ENCODE peak calls at places on chromosome 13, in five cellular contexts. M, L, F, Q and C are unnamed samples.

GRCh38 chr13:44694842-44695241 is 118.7 kb upstream of the TSC22D1 start:
- DNase-seq in M (no peak), L (no peak), F (no peak), Q (no peak), C (no peak)

GRCh38 chr13:65964672-65965071 is 1265.5 kb downstream of the PCDH9 start:
- DNase-seq in M (no peak), L (no peak), F (no peak), Q (no peak), C (no peak)

GRCh38 chr13:27203186-27203585 is 31.6 kb upstream of the USP12 start:
- DNase-seq in M (no peak), L (no peak), F (no peak), Q (no peak), C (no peak)

GRCh38 chr13:57582032-57582431 is 49.5 kb upstream of the PCDH17 start:
- DNase-seq in M (no peak), L (no peak), F (no peak), Q (no peak), C (no peak)

GRCh38 chr13:91046715-91047327 is 300.7 kb upstream of the MIR17HG start:
- DNase-seq in M (no peak), L (no peak), F (no peak), Q (no peak), C (no peak)

GRCh38 chr13:85930108-85930507 is 130.9 kb upstream of the SLITRK6 start:
- DNase-seq in M (no peak), L (no peak), F (no peak), Q (no peak), C (no peak)

GRCh38 chr13:48505597-48506091 is 27.2 kb downstream of the RCBTB2 start:
- DNase-seq in M (no peak), L (no peak), F (peak), Q (no peak), C (no peak)

GRCh38 chr13:19927117-19927734 is 31.3 kb upstream of the ZMYM2 start:
- DNase-seq in M (peak), L (no peak), F (no peak), Q (no peak), C (peak)

GRCh38 chr13:43516401-43516826 is 270.4 kb downstream of the ENOX1 start:
- DNase-seq in M (peak), L (no peak), F (no peak), Q (no peak), C (no peak)

GRCh38 chr13:65725001-65725400 is 1505.1 kb downstream of the PCDH9 start:
- DNase-seq in M (peak), L (no peak), F (no peak), Q (no peak), C (no peak)

GRCh38 chr13:93819331-93819730 is 592.7 kb downstream of the GPC6 start:
- DNase-seq in M (no peak), L (no peak), F (no peak), Q (no peak), C (no peak)

GRCh38 chr13:112840472-112841302 is 128.3 kb upstream of the MCF2L start:
- DNase-seq in M (no peak), L (no peak), F (no peak), Q (no peak), C (no peak)

GRCh38 chr13:112996671-112997091 is 27.7 kb downstream of the MCF2L start:
- DNase-seq in M (no peak), L (no peak), F (no peak), Q (no peak), C (no peak)

DNA sequence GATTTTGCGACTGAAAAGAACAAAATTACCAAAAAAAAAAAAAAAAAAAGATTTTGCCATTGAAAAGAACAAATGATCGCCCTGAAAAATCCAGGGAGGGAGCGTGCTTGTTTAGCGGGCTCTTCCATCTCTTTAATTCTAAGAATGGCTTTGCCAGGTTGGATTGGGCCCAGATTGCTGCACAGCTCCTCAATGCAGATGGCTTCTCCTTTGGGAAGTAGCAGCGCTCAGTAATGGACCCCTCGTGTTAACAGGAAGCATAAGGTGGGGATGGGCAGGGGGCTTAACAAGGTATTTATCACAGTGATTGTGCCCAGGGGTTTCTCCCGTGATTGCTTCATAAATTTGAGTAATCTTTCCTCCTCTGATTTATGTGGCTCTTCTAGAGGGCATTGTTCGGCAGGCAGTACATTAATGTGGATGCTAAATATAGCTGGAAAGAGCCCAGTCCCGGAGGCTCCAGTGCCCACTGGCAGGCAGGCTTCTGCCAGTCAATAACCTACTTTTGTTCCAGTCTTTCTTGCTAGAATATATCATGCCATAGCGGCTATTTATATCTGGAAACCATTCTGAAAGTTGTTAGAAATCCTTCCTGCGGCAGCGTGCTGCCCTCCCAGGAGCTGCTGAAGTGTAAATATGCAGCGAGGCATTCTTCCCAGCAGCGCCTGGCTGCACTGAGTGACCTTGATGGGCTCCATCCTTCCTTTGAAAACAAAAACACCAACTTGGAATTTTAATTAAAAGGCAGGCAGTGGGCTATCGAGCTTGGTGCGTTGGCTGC is 64.9 kb downstream of the FGF9 start:
- DNase-seq in M (no peak), L (no peak), F (no peak), Q (peak), C (no peak)
- H3K4me3 ChIP-seq in M (no peak), L (no peak), F (peak), Q (no peak), C (no peak)

DNA sequence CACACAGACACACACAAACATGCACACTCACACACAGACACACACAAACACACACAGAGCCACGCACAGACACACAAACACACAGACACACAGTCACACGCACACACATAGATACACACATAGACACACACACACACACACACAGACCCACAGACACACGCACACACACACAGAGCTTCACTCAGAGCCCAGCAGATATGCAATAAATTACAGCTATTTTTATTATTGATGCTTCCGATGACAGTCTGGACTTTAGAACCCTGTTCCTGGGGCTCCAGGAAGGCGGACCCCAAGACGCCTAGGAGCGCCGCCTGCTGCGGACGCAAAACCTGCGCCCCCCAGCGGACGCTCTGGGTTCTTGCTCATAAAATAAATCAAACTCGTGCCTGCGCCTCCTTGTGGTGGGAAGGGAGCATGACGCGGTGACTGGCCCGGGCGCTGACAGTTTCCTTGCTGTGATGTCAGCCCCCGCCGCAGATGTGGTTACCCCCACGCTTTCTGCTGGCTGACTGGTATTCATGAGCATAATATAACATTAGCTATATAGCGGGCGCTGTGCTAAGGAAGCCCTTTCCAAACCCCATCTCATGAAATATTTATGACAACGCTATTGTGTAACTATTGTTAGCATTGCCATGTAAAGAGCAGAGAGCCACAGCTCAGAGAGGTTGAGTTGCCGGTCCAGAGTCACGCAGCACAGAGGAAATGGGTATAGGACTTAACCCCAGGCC is 64.4 kb upstream of the TM9SF2 start:
- DNase-seq in M (peak), L (peak), F (peak), Q (peak), C (no peak)
- H3K4me3 ChIP-seq in M (no peak), L (no peak), F (no peak), Q (no peak), C (peak)

GRCh38 chr13:99977912-99978780 is 3.4 kb upstream of the ZIC2 start:
- DNase-seq in M (no peak), L (no peak), F (no peak), Q (no peak), C (no peak)
- H3K4me3 ChIP-seq in M (no peak), L (no peak), F (no peak), Q (no peak), C (no peak)

GRCh38 chr13:99988469-99989375 is 7.1 kb downstream of the ZIC2 start:
- DNase-seq in M (no peak), L (no peak), F (no peak), Q (no peak), C (no peak)
- H3K4me3 ChIP-seq in M (no peak), L (no peak), F (no peak), Q (no peak), C (no peak)

DNA sequence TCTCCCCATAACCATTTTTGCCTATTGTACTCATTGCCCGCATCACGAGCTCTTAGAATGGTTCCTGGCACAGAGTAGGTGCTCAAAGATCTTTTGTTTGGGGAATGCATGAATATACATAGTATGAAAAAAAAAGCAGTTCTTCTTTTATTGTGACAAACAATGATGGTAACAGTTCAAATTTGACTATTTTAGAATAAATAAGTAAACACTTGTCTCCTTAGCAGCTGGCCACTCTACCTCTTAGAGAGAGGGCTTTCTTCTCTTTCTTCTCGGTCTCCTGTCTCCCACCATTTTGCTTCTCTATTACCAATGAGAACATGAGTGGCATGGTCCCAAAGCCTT is 652 bp upstream of the SLAIN1 start:
- DNase-seq in M (no peak), L (no peak), F (no peak), Q (no peak), C (no peak)
- H3K4me3 ChIP-seq in M (peak), L (peak), F (peak), Q (peak), C (peak)

DNA sequence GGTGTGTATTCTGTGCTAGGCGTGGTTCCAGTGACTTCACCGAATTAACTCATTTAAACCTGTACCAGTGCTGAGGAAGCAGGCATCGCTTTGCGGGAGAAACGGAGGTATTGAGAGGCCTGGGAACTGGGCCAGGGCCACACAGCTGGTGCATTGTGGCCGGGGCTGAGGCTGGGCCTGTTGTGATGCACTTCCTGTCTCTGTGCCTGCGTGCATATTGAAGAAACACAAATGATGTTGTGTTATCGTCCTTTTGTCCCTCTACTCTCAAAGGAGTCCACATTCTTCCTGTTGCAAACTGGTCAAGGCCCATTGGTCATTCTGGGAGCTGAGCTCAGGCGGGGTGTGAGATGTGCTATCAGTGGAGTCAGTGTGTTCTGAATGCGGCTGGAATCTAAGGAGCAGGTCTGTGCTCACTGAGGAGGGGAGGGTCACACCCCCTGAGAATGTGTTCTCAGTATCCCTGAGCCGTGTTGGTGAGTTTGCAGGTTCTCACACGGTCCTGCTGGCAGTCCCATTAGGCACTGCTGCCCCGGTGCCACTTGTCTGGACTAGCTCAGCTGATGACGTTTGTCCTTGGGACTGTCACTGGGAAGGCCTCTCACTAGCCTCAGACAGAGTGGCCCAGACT is 62.1 kb downstream of the ARHGEF7 start:
- DNase-seq in M (peak), L (peak), F (peak), Q (no peak), C (no peak)
- H3K4me3 ChIP-seq in M (no peak), L (no peak), F (no peak), Q (no peak), C (no peak)